ENCODE peak calls at places on chromosomes 4 and X, in six cellular contexts. One of them, this sample, is unnamed.

GRCh38 chr4:19850909-19851308 is 400.8 kb upstream of the SLIT2 start:
- DNase-seq in right lobe of liver: no peak
- DNase-seq in tibial nerve: no peak
- DNase-seq in breast epithelium: no peak
- DNase-seq in thyroid gland: no peak
- DNase-seq in HCT116: peak; percentile 31
- DNase-seq in this sample: peak; percentile 24

GRCh38 chr4:147407261-147408045 is 73.4 kb upstream of the EDNRA start:
- DNase-seq in HCT116: peak; percentile 16
- DNase-seq in right lobe of liver: no peak
- DNase-seq in thyroid gland: no peak
- DNase-seq in breast epithelium: no peak
- DNase-seq in tibial nerve: no peak
- DNase-seq in this sample: no peak

GRCh38 chr4:149910177-149910576 is 94.5 kb upstream of the IQCM start:
- DNase-seq in tibial nerve: no peak
- DNase-seq in thyroid gland: no peak
- DNase-seq in breast epithelium: no peak
- DNase-seq in right lobe of liver: no peak
- DNase-seq in HCT116: no peak
- DNase-seq in this sample: no peak

GRCh38 chr4:24765331-24765990 is 29.9 kb upstream of the SOD3 start:
- DNase-seq in HCT116: no peak
- DNase-seq in breast epithelium: no peak
- DNase-seq in tibial nerve: no peak
- DNase-seq in thyroid gland: no peak
- DNase-seq in right lobe of liver: no peak
- DNase-seq in this sample: no peak

GRCh38 chrX:70030242-70030823 is 19.4 kb downstream of the AWAT2 start:
- DNase-seq in thyroid gland: no peak
- DNase-seq in right lobe of liver: no peak
- DNase-seq in HCT116: peak; percentile 22
- DNase-seq in tibial nerve: no peak
- DNase-seq in breast epithelium: no peak
- DNase-seq in this sample: peak; percentile 22

GRCh38 chrX:109826954-109827708 is 94.1 kb upstream of the ACSL4 start:
- DNase-seq in tibial nerve: no peak
- DNase-seq in HCT116: no peak
- DNase-seq in right lobe of liver: no peak
- DNase-seq in thyroid gland: no peak
- DNase-seq in breast epithelium: no peak
- DNase-seq in this sample: no peak

GRCh38 chr4:110830461-110830860 is 207.6 kb upstream of the PITX2 start:
- DNase-seq in thyroid gland: no peak
- DNase-seq in tibial nerve: no peak
- DNase-seq in HCT116: no peak
- DNase-seq in right lobe of liver: no peak
- DNase-seq in breast epithelium: no peak
- DNase-seq in this sample: no peak

GRCh38 chr4:38717604-38718003 is 53.6 kb downstream of the KLF3 start:
- DNase-seq in breast epithelium: no peak
- DNase-seq in thyroid gland: no peak
- DNase-seq in right lobe of liver: no peak
- DNase-seq in HCT116: no peak
- DNase-seq in tibial nerve: no peak
- DNase-seq in this sample: no peak

GRCh38 chrX:128287693-128288092 is 235.5 kb upstream of the ACTRT1 start:
- DNase-seq in HCT116: no peak
- DNase-seq in breast epithelium: no peak
- DNase-seq in thyroid gland: no peak
- DNase-seq in tibial nerve: no peak
- DNase-seq in right lobe of liver: no peak
- DNase-seq in this sample: no peak

GRCh38 chr4:39114436-39114835 is 52.4 kb downstream of the KLHL5 start:
- DNase-seq in tibial nerve: no peak
- DNase-seq in right lobe of liver: no peak
- DNase-seq in breast epithelium: no peak
- DNase-seq in thyroid gland: no peak
- DNase-seq in HCT116: no peak
- DNase-seq in this sample: no peak

GRCh38 chr4:147518846-147519767 is 38.2 kb downstream of the EDNRA start:
- DNase-seq in tibial nerve: peak; percentile 64
- DNase-seq in breast epithelium: no peak
- DNase-seq in HCT116: peak; percentile 59
- DNase-seq in right lobe of liver: peak; percentile 49
- DNase-seq in thyroid gland: peak; percentile 74
- DNase-seq in this sample: no peak

DNA sequence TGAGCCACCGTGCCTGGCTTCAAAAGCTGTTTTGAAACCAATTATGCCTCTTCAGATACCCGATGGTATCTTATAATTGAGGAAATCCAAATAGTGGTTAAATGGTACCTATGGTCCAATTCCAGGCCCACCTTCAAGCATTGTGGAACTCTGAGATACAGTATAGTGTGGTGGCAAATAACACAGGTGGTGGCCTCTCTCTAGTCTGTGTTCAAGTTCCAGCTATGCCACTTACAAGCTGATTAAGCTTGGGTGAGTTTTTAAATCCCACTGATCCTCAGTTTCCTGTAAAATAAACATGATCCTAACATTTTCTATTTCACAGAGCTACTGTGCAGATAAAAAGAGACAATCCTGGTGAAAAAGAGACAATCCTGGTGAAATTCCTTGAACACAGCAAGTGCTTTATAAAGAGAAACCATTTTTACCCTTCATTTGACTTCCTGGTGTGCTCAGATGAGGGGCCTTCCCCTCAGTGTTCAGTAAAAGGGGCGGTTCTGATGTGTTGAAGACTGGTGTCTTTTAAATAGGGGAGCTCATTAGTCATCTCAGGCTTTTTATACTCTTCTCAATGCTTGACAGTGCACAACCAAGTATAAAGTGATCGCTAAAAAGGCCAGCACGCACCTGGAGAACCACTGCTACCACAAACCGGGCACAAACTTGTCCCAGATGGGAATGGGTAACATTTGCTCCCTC is 30.8 kb upstream of the CD40LG start:
- DNase-seq in right lobe of liver: no peak
- DNase-seq in thyroid gland: no peak
- DNase-seq in breast epithelium: no peak
- DNase-seq in HCT116: no peak
- DNase-seq in tibial nerve: no peak
- DNase-seq in this sample: no peak
- TF ChIP-seq POLR2A in right lobe of liver: no peak
- TF ChIP-seq POLR2A in thyroid gland: no peak
- TF ChIP-seq POLR2A in breast epithelium: no peak
- TF ChIP-seq POLR2A in HCT116: no peak
- TF ChIP-seq POLR2A in tibial nerve: no peak
- TF ChIP-seq POLR2A in this sample: no peak

DNA sequence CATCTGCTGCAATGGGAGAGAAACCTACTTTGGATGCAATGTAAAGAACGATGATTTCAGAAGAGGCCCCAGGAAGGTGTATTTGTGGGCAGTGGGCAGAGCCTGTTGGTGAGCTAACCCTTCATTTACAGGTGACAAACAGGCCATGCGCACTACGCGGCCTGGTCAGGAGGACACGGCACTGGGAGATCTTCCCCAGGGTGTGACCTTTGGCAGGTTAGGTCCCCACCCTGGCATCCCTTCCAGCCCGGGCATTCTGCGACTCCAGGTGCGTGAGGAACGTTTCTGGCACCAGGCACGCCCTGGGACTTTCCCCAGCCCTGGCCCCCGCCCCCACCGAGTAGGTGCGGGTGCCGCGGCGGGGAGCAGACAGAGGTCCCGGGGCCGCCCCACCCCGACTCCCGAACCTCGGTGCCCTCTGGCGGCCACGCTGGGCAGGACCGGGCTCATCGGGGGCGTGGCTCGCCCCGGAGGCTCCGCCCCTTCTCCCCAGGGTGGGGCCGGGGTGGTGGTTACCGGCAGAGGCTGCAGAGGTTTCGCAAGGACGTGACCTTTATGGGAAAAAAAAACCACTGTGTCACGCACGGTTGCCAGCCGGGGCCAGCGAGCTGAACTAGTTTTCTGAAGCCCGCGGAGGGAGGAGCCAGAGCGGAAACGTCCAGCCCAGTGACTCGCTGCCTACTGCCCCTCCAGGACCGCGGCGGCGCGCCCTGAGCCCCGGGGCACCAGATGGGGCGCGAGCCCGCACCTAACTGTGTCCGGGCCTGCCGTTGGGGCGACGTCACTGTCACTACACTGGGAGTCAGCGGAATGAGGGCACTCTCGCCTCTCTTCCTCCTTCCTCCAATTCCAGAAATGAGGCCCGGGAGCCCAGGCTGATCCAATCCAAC is 5.0 kb upstream of the NYX start:
- DNase-seq in thyroid gland: peak; percentile 88
- DNase-seq in HCT116: peak; percentile 64
- DNase-seq in breast epithelium: peak; percentile 73
- DNase-seq in tibial nerve: peak; percentile 73
- DNase-seq in right lobe of liver: peak; percentile 89
- DNase-seq in this sample: no peak
- TF ChIP-seq POLR2A in thyroid gland: peak; percentile 35
- TF ChIP-seq POLR2A in HCT116: no peak
- TF ChIP-seq POLR2A in breast epithelium: no peak
- TF ChIP-seq POLR2A in tibial nerve: no peak
- TF ChIP-seq POLR2A in right lobe of liver: peak; percentile 80
- TF ChIP-seq POLR2A in this sample: no peak

GRCh38 chr4:52038109-52038912 is at the start of gene SGCB:
- DNase-seq in thyroid gland: peak; percentile 50
- DNase-seq in right lobe of liver: peak; percentile 75
- DNase-seq in tibial nerve: peak; percentile 35
- DNase-seq in breast epithelium: peak; percentile 21
- DNase-seq in HCT116: no peak
- DNase-seq in this sample: peak; percentile 50
- TF ChIP-seq POLR2A in thyroid gland: peak; percentile 39
- TF ChIP-seq POLR2A in right lobe of liver: no peak
- TF ChIP-seq POLR2A in tibial nerve: no peak
- TF ChIP-seq POLR2A in breast epithelium: no peak
- TF ChIP-seq POLR2A in HCT116: no peak
- TF ChIP-seq POLR2A in this sample: peak; percentile 61

GRCh38 chr4:2172161-2172560 is 69.8 kb downstream of the HAUS3 start:
- DNase-seq in right lobe of liver: no peak
- DNase-seq in thyroid gland: no peak
- DNase-seq in tibial nerve: no peak
- DNase-seq in breast epithelium: no peak
- DNase-seq in HCT116: no peak
- DNase-seq in this sample: no peak
- TF ChIP-seq POLR2A in right lobe of liver: no peak
- TF ChIP-seq POLR2A in thyroid gland: no peak
- TF ChIP-seq POLR2A in tibial nerve: no peak
- TF ChIP-seq POLR2A in breast epithelium: no peak
- TF ChIP-seq POLR2A in HCT116: no peak
- TF ChIP-seq POLR2A in this sample: no peak

GRCh38 chrX:270848-271367 is 10.3 kb upstream of the PLCXD1 start:
- DNase-seq in right lobe of liver: no peak
- DNase-seq in HCT116: no peak
- DNase-seq in thyroid gland: peak; percentile 33
- DNase-seq in tibial nerve: peak; percentile 3
- DNase-seq in breast epithelium: no peak
- DNase-seq in this sample: no peak

GRCh38 chrX:276588-277171 is 4.5 kb upstream of the PLCXD1 start:
- DNase-seq in right lobe of liver: peak; percentile 58
- DNase-seq in thyroid gland: peak; percentile 43
- DNase-seq in breast epithelium: peak; percentile 74
- DNase-seq in tibial nerve: no peak
- DNase-seq in HCT116: no peak
- DNase-seq in this sample: peak; percentile 30

GRCh38 chrX:275476-275966 is 5.7 kb upstream of the PLCXD1 start:
- DNase-seq in thyroid gland: no peak
- DNase-seq in breast epithelium: no peak
- DNase-seq in tibial nerve: no peak
- DNase-seq in HCT116: no peak
- DNase-seq in right lobe of liver: no peak
- DNase-seq in this sample: no peak

GRCh38 chrX:274904-275475 is 6.2 kb upstream of the PLCXD1 start:
- DNase-seq in HCT116: no peak
- DNase-seq in tibial nerve: no peak
- DNase-seq in right lobe of liver: peak; percentile 76
- DNase-seq in thyroid gland: peak; percentile 15
- DNase-seq in breast epithelium: no peak
- DNase-seq in this sample: no peak

DNA sequence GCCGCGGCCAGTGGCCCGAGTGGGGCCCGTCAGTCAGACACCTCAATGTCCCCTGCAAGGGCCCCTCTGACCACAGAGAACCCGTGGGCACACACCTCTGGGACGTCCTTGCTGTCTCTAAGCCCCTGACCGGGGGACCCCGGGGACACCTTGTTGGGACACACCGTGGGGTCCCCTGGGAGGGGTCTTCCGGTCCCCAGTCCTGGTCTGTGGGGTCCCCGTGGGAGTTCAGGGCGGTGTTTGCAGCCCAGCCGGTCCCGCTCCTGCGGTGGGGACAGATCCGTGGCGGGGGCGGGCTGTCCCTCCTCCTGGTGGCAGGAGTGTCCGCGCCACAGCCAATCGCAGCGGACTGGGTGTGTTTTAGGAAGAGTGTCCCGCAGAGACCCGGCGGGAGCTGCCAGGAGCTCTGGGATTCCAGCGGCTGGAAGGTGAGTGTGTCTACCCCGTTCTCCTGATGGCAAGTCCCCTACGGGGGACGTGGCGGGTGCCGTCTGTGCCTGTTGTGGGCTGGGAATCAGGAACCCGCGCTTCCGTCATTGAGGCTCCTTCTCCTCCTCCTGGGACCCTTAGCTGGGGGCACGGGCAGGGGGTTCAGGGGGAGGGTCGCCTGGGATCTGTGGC is 5.1 kb upstream of the PLCXD1 start:
- DNase-seq in breast epithelium: peak; percentile 78
- DNase-seq in right lobe of liver: peak; percentile 91
- DNase-seq in HCT116: peak; percentile 37
- DNase-seq in thyroid gland: peak; percentile 85
- DNase-seq in tibial nerve: peak; percentile 69
- DNase-seq in this sample: peak; percentile 38
- TF ChIP-seq POLR2A in breast epithelium: no peak
- TF ChIP-seq POLR2A in right lobe of liver: peak; percentile 93
- TF ChIP-seq POLR2A in HCT116: peak; percentile 24
- TF ChIP-seq POLR2A in thyroid gland: peak; percentile 44
- TF ChIP-seq POLR2A in tibial nerve: no peak
- TF ChIP-seq POLR2A in this sample: peak; percentile 29

GRCh38 chr4:139176299-139177048 is 544 bp downstream of the ELF2 start:
- DNase-seq in HCT116: peak; percentile 43
- DNase-seq in thyroid gland: peak; percentile 83
- DNase-seq in right lobe of liver: peak; percentile 92
- DNase-seq in breast epithelium: peak; percentile 73
- DNase-seq in tibial nerve: peak; percentile 77
- DNase-seq in this sample: peak; percentile 35
- TF ChIP-seq POLR2A in HCT116: no peak
- TF ChIP-seq POLR2A in thyroid gland: peak; percentile 73
- TF ChIP-seq POLR2A in right lobe of liver: peak; percentile 54
- TF ChIP-seq POLR2A in breast epithelium: no peak
- TF ChIP-seq POLR2A in tibial nerve: peak; percentile 41
- TF ChIP-seq POLR2A in this sample: peak; percentile 21